ENCODE peak calls at places on chromosomes 7 and 10, in seven cellular contexts. I is testis; C is CD8-positive, alpha-beta T cell; B is progenitor cell of endocrine pancreas; G is nephron progenitor cell; N is heart right ventricle; Q is astrocyte of the spinal cord. Z is an unnamed sample.

GRCh38 chr7:26436996-26437547 is 145.4 kb downstream of the SNX10 start:
- DNase-seq in Q (no peak), G (no peak), N (no peak), B (no peak), C (no peak), I (peak; percentile 28), Z (no peak)

GRCh38 chr10:61170594-61170993 is 226.6 kb upstream of the RHOBTB1 start:
- DNase-seq in B (no peak), G (no peak), I (no peak), C (no peak), N (no peak), Q (no peak), Z (no peak)

GRCh38 chr7:149261321-149261828 is 621 bp upstream of the ZNF783 start:
- DNase-seq in G (no peak), N (peak; percentile 14), C (no peak), Q (peak; percentile 62), I (peak; percentile 33), B (no peak), Z (peak; percentile 44)

GRCh38 chr10:120205368-120206018 is 251.5 kb upstream of the PLPP4 start:
- DNase-seq in C (no peak), Q (no peak), N (no peak), G (no peak), B (no peak), I (no peak), Z (no peak)

GRCh38 chr7:98831641-98832221 is 38.1 kb downstream of the TMEM130 start:
- DNase-seq in N (no peak), B (no peak), I (peak; percentile 68), G (peak; percentile 30), C (peak; percentile 40), Q (peak; percentile 17), Z (peak; percentile 36)

GRCh38 chr7:133230591-133231194 is 22.2 kb upstream of the EXOC4 start:
- DNase-seq in B (peak; percentile 15), N (peak; percentile 40), G (peak; percentile 53), Q (peak; percentile 59), I (peak; percentile 84), C (peak; percentile 39), Z (peak; percentile 65)

GRCh38 chr10:114131094-114131493 is 42.9 kb downstream of the CCDC186 start:
- DNase-seq in G (no peak), Q (no peak), N (no peak), C (no peak), I (no peak), B (no peak), Z (no peak)

GRCh38 chr7:118573065-118573464 is 348.6 kb downstream of the ANKRD7 start:
- DNase-seq in I (peak; percentile 20), B (no peak), N (peak; percentile 29), Q (peak; percentile 39), G (peak; percentile 3), C (no peak), Z (peak; percentile 14)

GRCh38 chr10:117458571-117458970 is 83.3 kb upstream of the PDZD8 start:
- DNase-seq in G (no peak), B (no peak), N (no peak), I (no peak), Q (no peak), C (no peak), Z (peak; percentile 54)

GRCh38 chr7:148334959-148335577 is 255.5 kb upstream of the C7orf33 start:
- DNase-seq in C (no peak), G (no peak), Q (peak; percentile 93), N (no peak), B (no peak), I (no peak), Z (no peak)

GRCh38 chr7:98771519-98772241 is 98.1 kb downstream of the TMEM130 start:
- DNase-seq in I (peak; percentile 73), Q (peak; percentile 49), N (peak; percentile 26), C (no peak), B (no peak), G (no peak), Z (peak; percentile 95)

GRCh38 chr7:102836206-102836938 is 76.4 kb upstream of the LRRC17 start:
- DNase-seq in C (no peak), I (no peak), G (no peak), B (no peak), Q (peak; percentile 89), N (no peak), Z (peak; percentile 88)

DNA sequence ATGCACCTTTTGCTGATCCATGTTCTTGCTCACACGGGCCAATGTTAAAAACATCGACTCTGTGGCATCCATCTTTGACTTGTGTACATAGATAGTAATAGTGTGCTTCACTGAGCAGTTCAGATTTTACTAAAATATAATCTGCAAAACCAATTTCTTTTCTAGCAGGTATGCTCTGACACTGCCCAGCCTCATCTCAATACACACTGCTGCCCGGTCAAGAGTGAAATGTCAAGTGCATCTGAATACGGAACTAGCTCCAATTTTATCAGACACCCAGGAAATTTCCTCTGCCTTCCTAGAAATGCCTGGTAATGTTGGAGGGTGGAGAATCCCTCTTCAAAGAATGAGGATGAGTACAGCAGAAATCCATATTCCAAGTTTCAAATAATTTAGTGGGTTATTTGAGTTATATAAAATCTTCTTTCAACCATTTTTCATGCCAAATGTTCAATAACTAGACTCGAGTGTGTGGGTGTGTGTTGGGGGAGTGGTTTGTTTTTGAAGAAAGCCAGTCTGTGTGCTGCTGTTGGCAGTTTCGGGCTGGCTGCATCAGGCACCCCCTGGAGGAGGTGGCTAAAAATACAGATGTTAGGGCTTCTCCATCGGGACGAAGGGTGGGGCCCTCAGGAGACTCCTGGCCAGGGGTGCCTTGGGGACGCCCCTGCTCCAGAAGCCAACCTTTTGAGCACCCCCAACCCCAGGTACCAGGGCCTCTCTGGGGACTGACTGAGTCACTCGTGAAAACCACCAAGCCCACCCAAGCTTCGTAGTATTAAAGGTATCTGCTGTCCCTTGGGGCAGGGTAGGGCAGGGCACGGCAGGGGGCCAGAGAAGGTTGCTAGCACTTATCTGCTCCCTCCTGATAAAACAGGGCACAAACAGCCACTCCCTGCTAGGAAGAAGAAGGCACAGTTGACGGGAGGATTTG is 15.4 kb downstream of the CTBP2 start:
- DNase-seq in C (no peak), Q (no peak), N (peak; percentile 44), B (no peak), G (no peak), I (peak; percentile 69), Z (peak; percentile 74)
- TF ChIP-seq CTCF in C (no peak), Q (peak; percentile 58), N (peak; percentile 61), B (peak; percentile 52), G (peak; percentile 30), I (no peak), Z (peak; percentile 68)

DNA sequence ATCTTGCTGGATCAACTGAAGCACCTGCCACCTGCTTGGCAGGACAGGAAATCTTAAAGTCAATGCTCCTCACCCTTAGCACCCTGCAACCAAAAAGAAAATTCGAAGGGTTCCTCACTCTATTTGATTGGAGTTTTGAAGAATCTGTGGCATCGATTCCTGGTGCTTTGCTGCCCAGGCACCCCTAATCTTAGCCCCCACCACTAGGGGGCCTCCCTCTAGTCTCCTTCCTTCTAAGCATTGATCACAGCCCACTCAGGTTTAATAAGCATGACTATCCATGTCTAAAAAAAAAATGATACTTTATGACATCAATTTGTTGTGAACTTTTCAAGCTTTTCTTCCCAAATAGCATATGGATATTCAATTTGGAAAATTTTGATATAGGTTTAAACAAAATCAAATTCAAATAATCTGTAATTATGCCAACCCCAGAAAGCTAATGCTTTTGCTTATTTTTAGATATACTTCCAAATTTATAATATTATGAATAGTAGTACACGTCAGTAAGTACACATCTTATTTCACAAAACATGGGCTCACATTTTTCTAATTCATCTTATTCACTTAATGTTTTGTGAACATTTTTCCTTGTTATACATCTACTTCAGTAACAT is 45.3 kb downstream of the NRG3 start:
- DNase-seq in N (no peak), I (peak; percentile 20), C (no peak), B (no peak), Q (no peak), G (peak; percentile 19), Z (no peak)
- TF ChIP-seq CTCF in N (no peak), I (peak; percentile 26), C (no peak), B (peak; percentile 65), Q (peak; percentile 41), G (peak; percentile 57), Z (peak; percentile 4)

GRCh38 chr7:66937940-66938339 is 16.9 kb downstream of the TMEM248 start:
- DNase-seq in Q (no peak), C (no peak), I (no peak), G (no peak), B (no peak), N (no peak), Z (no peak)
- TF ChIP-seq CTCF in Q (no peak), C (no peak), I (no peak), G (no peak), B (no peak), N (no peak), Z (no peak)

GRCh38 chr10:75395171-75395954 is 6.2 kb downstream of the ZNF503 start:
- DNase-seq in G (peak; percentile 88), Q (peak; percentile 51), N (no peak), C (no peak), I (peak; percentile 57), B (peak; percentile 70), Z (no peak)
- TF ChIP-seq CTCF in G (peak; percentile 95), Q (peak; percentile 78), N (peak; percentile 94), C (peak; percentile 15), I (peak; percentile 97), B (peak; percentile 97), Z (peak; percentile 66)

GRCh38 chr10:34223658-34224057 is 591.4 kb downstream of the PARD3 start:
- DNase-seq in B (no peak), I (no peak), N (no peak), C (no peak), G (no peak), Q (no peak), Z (no peak)
- TF ChIP-seq CTCF in B (no peak), I (no peak), N (no peak), C (no peak), G (no peak), Q (no peak), Z (peak; percentile 7)

DNA sequence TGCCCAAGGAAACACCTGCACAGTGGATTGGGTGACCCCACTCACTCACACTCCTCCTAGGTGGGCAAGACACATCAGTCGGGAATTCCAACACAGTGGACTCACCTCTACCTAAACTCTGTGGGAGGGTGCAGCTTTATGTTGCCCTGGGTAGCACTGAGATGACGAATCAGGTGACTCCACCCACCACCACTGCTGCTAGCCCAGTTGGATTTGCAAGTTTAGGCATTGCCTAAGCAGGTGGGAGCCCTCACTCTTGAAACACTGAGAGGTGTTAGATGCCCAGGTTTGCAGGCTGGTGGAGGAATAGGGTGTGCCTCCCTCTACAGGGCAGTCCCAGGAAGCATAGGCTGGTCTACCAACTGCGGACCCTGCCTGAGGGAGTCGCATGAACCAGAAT is 708.9 kb downstream of the POM121L12 start:
- DNase-seq in C (no peak), G (no peak), Q (no peak), I (no peak), N (no peak), B (no peak), Z (no peak)
- TF ChIP-seq CTCF in C (no peak), G (no peak), Q (no peak), I (no peak), N (no peak), B (no peak), Z (no peak)

Z was measured in fibroblast of villous mesenchyme.